ENCODE peak calls at places on chromosomes 16 and 17, in six cellular contexts. R is dorsolateral prefrontal cortex; G is psoas muscle; D is stimulated activated CD8-positive, alpha-beta memory T cell treated with anti-CD3 and anti-CD28 coated beads, Interleukin-2, amount 100 ng/mL, for 1 hour; K is activated CD4-positive, alpha-beta T cell treated with anti-CD3 and anti-CD28 coated beads, Interleukin-2, amount 10 ng/mL, durations not matched to agents 7 days and 5 days; W is activated CD8-positive, alpha-beta T cell treated with anti-CD3 and anti-CD28 coated beads, Interleukin-2, amount 10 ng/mL, durations not matched to agents 7 days and 5 days. N is an unnamed sample.

GRCh38 chr17:76492250-76492988 is 8.8 kb downstream of the RHBDF2 start:
- DNase-seq in D (no peak), W (peak; percentile 51), G (no peak), R (no peak), K (no peak), N (no peak)

GRCh38 chr16:88298166-88298881 is 84.4 kb upstream of the ZNF469 start:
- DNase-seq in K (no peak), G (peak; percentile 53), D (no peak), R (no peak), W (no peak), N (peak; percentile 75)

GRCh38 chr17:33981713-33982601 is 273.1 kb upstream of the CCL2 start:
- DNase-seq in G (no peak), R (no peak), K (no peak), D (no peak), W (no peak), N (no peak)

GRCh38 chr17:58339775-58340622 is 11.4 kb upstream of the TSPOAP1 start:
- DNase-seq in D (no peak), G (no peak), W (peak; percentile 50), K (peak; percentile 47), R (no peak), N (no peak)

GRCh38 chr16:88957887-88958577 is 19.0 kb downstream of the CBFA2T3 start:
- DNase-seq in R (no peak), W (peak; percentile 49), D (no peak), K (peak; percentile 50), G (peak; percentile 58), N (no peak)

GRCh38 chr17:48522990-48523389 is 7.8 kb downstream of the HOXB1 start:
- DNase-seq in G (no peak), K (no peak), W (no peak), D (no peak), R (no peak), N (peak; percentile 56)

GRCh38 chr16:14335297-14335696 is 264.2 kb downstream of the MRTFB start:
- DNase-seq in K (no peak), G (no peak), W (no peak), R (no peak), D (no peak), N (no peak)

GRCh38 chr16:29663020-29663828 is at the start of gene SPN:
- DNase-seq in D (no peak), R (no peak), W (peak; percentile 73), G (no peak), K (peak; percentile 62), N (no peak)

GRCh38 chr16:17474572-17474971 is 3.8 kb upstream of the XYLT1 start:
- DNase-seq in K (peak; percentile 15), W (peak; percentile 30), D (no peak), G (no peak), R (no peak), N (no peak)

GRCh38 chr17:73285916-73286862 is 24.5 kb upstream of the CPSF4L start:
- DNase-seq in K (no peak), R (no peak), D (no peak), G (no peak), W (no peak), N (no peak)

GRCh38 chr16:57536306-57537193 is at the start of gene CCDC102A:
- DNase-seq in G (no peak), R (no peak), K (peak; percentile 40), W (peak; percentile 59), D (no peak), N (peak; percentile 62)

GRCh38 chr17:80524150-80524712 is 20.4 kb upstream of the RPTOR start:
- DNase-seq in W (no peak), R (no peak), G (no peak), K (no peak), D (no peak), N (no peak)

GRCh38 chr17:39750131-39751015 is 12.6 kb downstream of the GRB7 start:
- DNase-seq in R (peak; percentile 7), G (peak; percentile 41), W (no peak), D (no peak), K (no peak), N (peak; percentile 24)

GRCh38 chr17:3636154-3636907 is at the start of the genes CTNS and SHPK:
- DNase-seq in D (peak; percentile 86), R (peak; percentile 95), W (peak; percentile 97), K (peak; percentile 96), G (peak; percentile 99), N (peak; percentile 97)

GRCh38 chr17:28244446-28244845 is 74.6 kb upstream of the TMEM97 start:
- DNase-seq in K (no peak), R (no peak), D (no peak), G (no peak), W (no peak), N (no peak)

GRCh38 chr16:29975134-29975538 is 1.5 kb downstream of the TAOK2 start:
- DNase-seq in G (no peak), K (no peak), D (no peak), W (no peak), R (no peak), N (no peak)

GRCh38 chr17:10292057-10292931 is 80.5 kb downstream of the MYH13 start:
- DNase-seq in W (peak; percentile 41), R (no peak), G (peak; percentile 72), D (no peak), K (no peak), N (no peak)

GRCh38 chr17:4626734-4627256 is 14.7 kb downstream of the ALOX15 start:
- DNase-seq in K (no peak), W (no peak), R (no peak), D (no peak), G (no peak), N (no peak)

GRCh38 chr16:70574595-70575271 is 51.1 kb downstream of the SF3B3 start:
- DNase-seq in W (no peak), D (no peak), G (no peak), R (no peak), K (no peak), N (no peak)

GRCh38 chr16:1975432-1976215 is 3.8 kb downstream of the TBL3 start:
- DNase-seq in G (no peak), R (no peak), W (no peak), D (no peak), K (no peak), N (no peak)

N was measured in adrenal gland.